ENCODE peak calls at places on chromosomes 11 and 22, in nine cellular contexts. Y, P, H, E, Z, A, F, R and K are unnamed samples.

GRCh38 chr22:17086750-17087149 is 1.9 kb downstream of the IL17RA start:
- DNase-seq in Y (no peak), P (peak; percentile 63), H (no peak), E (peak; percentile 54), Z (no peak), A (peak; percentile 81), F (no peak), R (no peak), K (no peak)

GRCh38 chr22:42635531-42635930 is 4.9 kb downstream of the ATP5MGL start:
- DNase-seq in Y (no peak), P (peak; percentile 88), H (no peak), E (peak; percentile 92), Z (peak; percentile 67), A (no peak), F (no peak), R (no peak), K (peak; percentile 55)

GRCh38 chr11:46006418-46007070 is 84.1 kb downstream of the LARGE2 start:
- DNase-seq in Y (no peak), P (no peak), H (no peak), E (no peak), Z (no peak), A (no peak), F (peak; percentile 45), R (peak; percentile 65), K (no peak)

GRCh38 chr11:64264371-64264852 is 13.1 kb downstream of the PLCB3 start:
- DNase-seq in Y (no peak), P (no peak), H (no peak), E (no peak), Z (no peak), A (no peak), F (no peak), R (peak; percentile 83), K (no peak)

GRCh38 chr11:92735039-92735438 is 234.4 kb upstream of the MTNR1B start:
- DNase-seq in Y (no peak), P (no peak), H (no peak), E (no peak), Z (no peak), A (no peak), F (no peak), R (peak; percentile 6), K (no peak)

GRCh38 chr11:116505466-116506247 is 267.1 kb downstream of the BUD13 start:
- DNase-seq in Y (no peak), P (no peak), H (no peak), E (no peak), Z (no peak), A (no peak), F (no peak), R (peak; percentile 79), K (no peak)

GRCh38 chr11:102323542-102324261 is 6.4 kb downstream of the BIRC3 start:
- DNase-seq in Y (no peak), P (no peak), H (no peak), E (no peak), Z (no peak), A (no peak), F (no peak), R (no peak), K (no peak)

GRCh38 chr11:94647926-94648325 is 80.8 kb downstream of the PIWIL4 start:
- DNase-seq in Y (peak; percentile 79), P (no peak), H (no peak), E (no peak), Z (no peak), A (no peak), F (no peak), R (peak; percentile 40), K (no peak)

GRCh38 chr11:31325162-31325561 is 44.4 kb downstream of the DCDC1 start:
- DNase-seq in Y (no peak), P (no peak), H (no peak), E (no peak), Z (no peak), A (no peak), F (no peak), R (no peak), K (no peak)

DNA sequence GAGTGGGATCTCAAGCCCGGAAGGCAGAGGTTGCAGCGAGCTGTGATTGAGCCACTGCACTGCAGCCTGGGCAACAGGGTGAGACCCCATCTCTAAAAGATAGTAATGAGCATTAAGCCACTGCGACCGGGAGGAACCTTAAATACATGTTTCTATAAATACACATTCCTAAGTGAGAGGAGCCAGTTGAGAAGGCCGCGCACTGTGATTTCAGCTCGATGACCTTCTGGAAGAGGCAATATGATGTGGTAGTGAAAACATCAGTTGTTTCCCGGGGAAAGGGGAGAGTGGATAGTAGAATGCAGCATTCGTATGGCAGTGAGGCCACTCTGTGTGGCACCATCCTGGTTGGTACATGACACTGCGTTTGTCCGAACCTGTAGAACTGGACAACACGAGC is 18.0 kb downstream of the PTDSS2 start:
- DNase-seq in Y (no peak), P (no peak), H (no peak), E (no peak), Z (no peak), A (no peak), F (no peak), R (peak; percentile 7), K (no peak)
- H3K36me3 ChIP-seq in Y (peaks cover 8% of the 10 kb centered on the region), P (peaks cover 11% of the 10 kb centered on the region), H (no peaks in the 10 kb centered on the region), E (peaks cover 8% of the 10 kb centered on the region), Z (peaks cover 15% of the 10 kb centered on the region), A (no peaks in the 10 kb centered on the region), F (peaks cover 24% of the 10 kb centered on the region), R (peaks cover 7% of the 10 kb centered on the region), K (no peaks in the 10 kb centered on the region)

GRCh38 chr22:45270095-45271020 is 14.4 kb upstream of the UPK3A start:
- DNase-seq in Y (no peak), P (no peak), H (no peak), E (no peak), Z (no peak), A (no peak), F (no peak), R (no peak), K (no peak)
- H3K27ac ChIP-seq in Y (peak overlapping the region; percentile 48), P (peak overlapping the region; percentile 55), H (no peak overlapping the region), E (no peak overlapping the region), Z (peak overlapping the region; percentile 66), A (no peak overlapping the region), F (no peak overlapping the region), R (no peak overlapping the region), K (peak overlapping the region; percentile 86)

GRCh38 chr11:65422104-65422632 is 430 bp upstream of the NEAT1 start:
- DNase-seq in Y (peak; percentile 99), P (peak; percentile 99), H (peak; percentile 74), E (peak; percentile 98), Z (peak; percentile 99), A (peak; percentile 99), F (peak; percentile 83), R (peak; percentile 89), K (peak; percentile 99)
- TF ChIP-seq POLR2AphosphoS5 in Y (no peak), P (peak; percentile 97), H (no peak), E (peak; percentile 98), Z (peak; percentile 99), A (peak; percentile 95), F (no peak), R (no peak), K (peak; percentile 98)

DNA sequence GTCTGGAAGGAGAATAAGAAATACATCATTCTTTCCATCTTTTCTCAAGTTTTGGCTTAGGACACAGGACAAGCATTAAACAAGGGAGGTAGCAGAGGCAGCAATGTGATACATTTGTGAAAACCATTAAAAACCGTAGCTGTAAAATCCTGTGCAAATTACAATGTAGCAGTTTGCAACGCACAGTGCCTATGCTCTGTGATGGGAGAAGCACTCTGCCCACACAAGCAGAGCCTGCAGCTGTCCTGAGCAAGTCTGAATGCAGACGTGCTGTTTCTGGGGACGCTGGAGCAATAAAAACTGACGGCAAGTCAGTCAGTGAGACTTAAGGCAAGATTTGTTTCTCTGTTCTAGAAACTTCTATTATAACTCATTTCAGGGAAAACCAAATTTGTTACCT is 23.6 kb downstream of the NAP1L4 start:
- DNase-seq in Y (no peak), P (no peak), H (no peak), E (no peak), Z (no peak), A (no peak), F (no peak), R (no peak), K (no peak)
- H3K36me3 ChIP-seq in Y (peaks cover 84% of the 10 kb centered on the region), P (peaks cover 100% of the 10 kb centered on the region), H (peaks cover 52% of the 10 kb centered on the region), E (peaks cover 98% of the 10 kb centered on the region), Z (peaks cover 100% of the 10 kb centered on the region), A (peaks cover 92% of the 10 kb centered on the region), F (peaks cover 98% of the 10 kb centered on the region), R (peaks cover 66% of the 10 kb centered on the region), K (peaks cover 60% of the 10 kb centered on the region)

GRCh38 chr11:78032090-78032489 is 9.0 kb upstream of the KCTD14 start:
- DNase-seq in Y (no peak), P (no peak), H (no peak), E (no peak), Z (peak; percentile 72), A (no peak), F (no peak), R (peak; percentile 42), K (no peak)

GRCh38 chr11:78031629-78032028 is 8.6 kb upstream of the KCTD14 start:
- DNase-seq in Y (no peak), P (no peak), H (no peak), E (no peak), Z (no peak), A (no peak), F (no peak), R (no peak), K (no peak)

GRCh38 chr11:78027759-78028158 is 4.7 kb upstream of the KCTD14 start:
- DNase-seq in Y (no peak), P (no peak), H (no peak), E (no peak), Z (no peak), A (no peak), F (no peak), R (no peak), K (no peak)

GRCh38 chr11:78033040-78033439 is 10.0 kb upstream of the KCTD14 start:
- DNase-seq in Y (no peak), P (no peak), H (no peak), E (no peak), Z (no peak), A (no peak), F (no peak), R (no peak), K (no peak)

DNA sequence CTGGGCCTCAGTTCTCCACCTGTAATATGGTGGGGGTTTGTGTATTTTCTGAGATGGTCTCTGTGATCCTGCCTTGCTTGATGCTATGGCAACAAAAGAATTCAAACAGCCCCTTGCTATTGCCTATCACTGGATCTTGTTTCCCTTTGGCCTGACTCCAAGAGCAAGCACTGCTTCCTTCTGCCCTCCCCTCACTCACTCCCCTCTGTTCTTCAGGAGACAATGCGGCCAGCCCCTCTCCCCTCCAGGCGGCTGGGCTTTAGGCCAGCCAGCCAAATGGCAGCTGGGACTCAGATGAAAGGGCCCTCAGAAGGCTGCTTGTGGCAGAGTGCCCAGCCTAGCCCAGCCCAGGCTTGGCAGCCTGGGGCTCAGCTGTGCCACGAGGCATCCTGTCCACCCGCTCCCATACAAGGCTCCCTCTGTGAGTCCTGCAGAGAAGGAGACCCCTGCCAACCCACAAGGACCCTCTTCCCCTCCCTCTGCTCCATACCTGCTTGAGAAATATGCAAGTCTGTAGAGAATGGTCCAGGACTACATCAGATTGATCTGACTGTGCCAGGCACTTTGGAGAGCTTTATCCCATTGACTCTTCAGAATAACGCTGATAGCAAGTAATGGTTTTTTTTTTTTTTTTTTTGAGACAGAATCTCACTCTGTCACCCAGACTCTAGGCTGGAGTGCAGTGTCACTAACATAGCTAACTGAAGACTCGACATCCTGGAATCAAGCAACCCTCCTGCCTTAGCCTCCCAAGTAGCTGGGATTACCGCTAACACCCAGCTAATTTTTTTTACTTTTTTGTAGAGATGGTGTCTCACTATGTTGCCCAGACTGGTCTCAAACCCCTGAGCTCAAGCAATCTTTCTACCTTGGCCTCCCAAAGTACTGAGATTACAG is 7.6 kb upstream of the KCTD14 start:
- DNase-seq in Y (no peak), P (peak; percentile 77), H (no peak), E (no peak), Z (peak; percentile 89), A (no peak), F (no peak), R (peak; percentile 91), K (peak; percentile 73)
- H3K27ac ChIP-seq in Y (no peak overlapping the region), P (peak overlapping the region; percentile 1), H (no peak overlapping the region), E (no peak overlapping the region), Z (peak overlapping the region; percentile 3), A (no peak overlapping the region), F (no peak overlapping the region), R (peak overlapping the region; percentile 70), K (peak overlapping the region; percentile 14)